ENCODE peak calls at places on chromosomes 1 and 21, in four cellular contexts. O, Z, A and F are unnamed samples.

GRCh38 chr1:233088613-233089012 is 138.2 kb downstream of the NTPCR start:
- DNase-seq in O (no peak), Z (no peak), A (no peak), F (no peak)

GRCh38 chr1:207752456-207753132 is 740 bp downstream of the CD46 start:
- DNase-seq in O (peak), Z (peak), A (no peak), F (peak)

GRCh38 chr1:110548381-110548780 is 29.4 kb upstream of the KCNA10 start:
- DNase-seq in O (no peak), Z (no peak), A (no peak), F (no peak)

GRCh38 chr1:210598135-210598652 is 269.5 kb downstream of the HHAT start:
- DNase-seq in O (no peak), Z (peak), A (no peak), F (no peak)

GRCh38 chr1:101081496-101082282 is 56.1 kb upstream of the DPH5 start:
- DNase-seq in O (no peak), Z (no peak), A (no peak), F (peak)

GRCh38 chr1:62299426-62300200 is 19.6 kb downstream of the KANK4 start:
- DNase-seq in O (no peak), Z (no peak), A (no peak), F (no peak)

GRCh38 chr1:230501845-230502244 is 75.7 kb upstream of the PGBD5 start:
- DNase-seq in O (no peak), Z (no peak), A (no peak), F (no peak)

GRCh38 chr1:21804536-21804935 is 7.5 kb upstream of the LDLRAD2 start:
- DNase-seq in O (no peak), Z (no peak), A (no peak), F (no peak)

GRCh38 chr1:191483997-191484396 is 674.3 kb upstream of the RGS18 start:
- DNase-seq in O (no peak), Z (no peak), A (no peak), F (no peak)

GRCh38 chr1:6785721-6786505 is 659 bp downstream of the CAMTA1 start:
- DNase-seq in O (peak), Z (peak), A (peak), F (peak)

GRCh38 chr1:176954242-176954641 is 210.3 kb downstream of the ASTN1 start:
- DNase-seq in O (no peak), Z (no peak), A (no peak), F (no peak)

GRCh38 chr1:89523597-89524368 is 846 bp upstream of the LRRC8B start:
- DNase-seq in O (peak), Z (peak), A (peak), F (no peak)

GRCh38 chr1:150708595-150708994 is 11.6 kb upstream of the GOLPH3L start:
- DNase-seq in O (no peak), Z (no peak), A (no peak), F (no peak)

GRCh38 chr1:109657970-109658369 is 2.1 kb downstream of the GSTM4 start:
- DNase-seq in O (no peak), Z (no peak), A (no peak), F (no peak)

GRCh38 chr1:96596226-96596625 is 125.4 kb upstream of the PTBP2 start:
- DNase-seq in O (peak), Z (no peak), A (no peak), F (no peak)
- TF ChIP-seq CTCF in O (no peak), Z (no peak), A (peak), F (no peak)

GRCh38 chr1:43531453-43531905 is 796 bp downstream of the PTPRF start:
- DNase-seq in O (no peak), Z (no peak), A (no peak), F (no peak)

GRCh38 chr1:43533615-43534014 is 2.9 kb downstream of the PTPRF start:
- DNase-seq in O (peak), Z (no peak), A (no peak), F (no peak)

GRCh38 chr1:43531906-43532584 is 1.4 kb downstream of the PTPRF start:
- DNase-seq in O (peak), Z (no peak), A (no peak), F (no peak)

GRCh38 chr1:43534256-43534655 is 3.6 kb downstream of the PTPRF start:
- DNase-seq in O (no peak), Z (no peak), A (no peak), F (no peak)

DNA sequence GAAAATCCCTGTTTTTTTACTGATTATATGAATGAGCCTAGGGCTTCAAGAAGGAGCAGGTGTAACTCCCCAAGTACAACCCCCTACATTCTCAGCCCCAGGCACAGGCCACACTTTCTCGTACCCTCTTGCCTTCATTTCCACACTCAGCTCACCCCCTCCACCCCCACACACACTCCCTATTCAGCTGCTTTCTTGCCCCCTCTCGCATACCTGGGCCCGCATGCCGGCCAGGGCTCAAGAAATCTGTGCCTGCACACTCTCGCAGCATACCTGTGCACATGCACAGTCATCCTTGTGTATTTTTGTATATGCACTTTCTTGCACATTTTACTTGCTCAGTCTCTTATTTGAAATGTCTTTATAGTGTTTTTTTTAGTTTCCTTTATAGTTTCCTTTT is 2.0 kb downstream of the PTPRF start:
- DNase-seq in O (no peak), Z (no peak), A (no peak), F (no peak)
- H3K27ac ChIP-seq in O (no peak), Z (peak), A (no peak), F (no peak)

GRCh38 chr1:59976194-59977074 is 49.9 kb upstream of the CYP2J2 start:
- DNase-seq in O (peak), Z (peak), A (peak), F (peak)

GRCh38 chr1:59979551-59980070 is 53.0 kb upstream of the CYP2J2 start:
- DNase-seq in O (no peak), Z (no peak), A (no peak), F (no peak)

GRCh38 chr1:59973719-59974118 is 47.1 kb upstream of the CYP2J2 start:
- DNase-seq in O (no peak), Z (no peak), A (no peak), F (no peak)

GRCh38 chr1:59978026-59978425 is 51.5 kb upstream of the CYP2J2 start:
- DNase-seq in O (no peak), Z (no peak), A (no peak), F (no peak)

DNA sequence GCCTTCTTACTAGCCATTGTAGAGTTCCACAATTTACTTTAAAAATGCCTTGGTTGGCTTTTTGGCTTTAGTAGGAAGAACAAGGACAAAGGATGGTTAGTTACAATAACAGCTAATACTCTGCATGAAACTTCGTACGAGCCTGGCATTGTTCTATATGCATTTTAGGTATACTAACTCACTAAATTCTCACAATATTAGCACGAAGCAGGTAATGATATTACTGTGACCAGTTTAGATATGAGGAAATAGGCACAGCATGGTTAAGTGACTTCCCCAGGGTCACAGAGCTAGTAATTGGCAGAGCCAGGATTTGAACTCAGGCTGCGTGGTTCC is 50.5 kb upstream of the CYP2J2 start:
- DNase-seq in O (no peak), Z (no peak), A (no peak), F (no peak)
- TF ChIP-seq CTCF in O (no peak), Z (no peak), A (no peak), F (peak)

GRCh38 chr1:66291047-66291864 is 242.7 kb upstream of the SGIP1 start:
- DNase-seq in O (no peak), Z (no peak), A (no peak), F (no peak)
- H3K27ac ChIP-seq in O (no peak), Z (no peak), A (no peak), F (no peak)

GRCh38 chr21:46157396-46157986 is 2.1 kb upstream of the FTCD start:
- DNase-seq in O (no peak), Z (peak), A (no peak), F (no peak)

GRCh38 chr21:46159841-46160562 is 4.6 kb upstream of the FTCD start:
- DNase-seq in O (peak), Z (no peak), A (no peak), F (no peak)

GRCh38 chr21:46159390-46159789 is 4.0 kb upstream of the FTCD start:
- DNase-seq in O (peak), Z (no peak), A (no peak), F (no peak)

GRCh38 chr21:46157987-46158451 is 2.6 kb upstream of the FTCD start:
- DNase-seq in O (peak), Z (peak), A (no peak), F (no peak)

DNA sequence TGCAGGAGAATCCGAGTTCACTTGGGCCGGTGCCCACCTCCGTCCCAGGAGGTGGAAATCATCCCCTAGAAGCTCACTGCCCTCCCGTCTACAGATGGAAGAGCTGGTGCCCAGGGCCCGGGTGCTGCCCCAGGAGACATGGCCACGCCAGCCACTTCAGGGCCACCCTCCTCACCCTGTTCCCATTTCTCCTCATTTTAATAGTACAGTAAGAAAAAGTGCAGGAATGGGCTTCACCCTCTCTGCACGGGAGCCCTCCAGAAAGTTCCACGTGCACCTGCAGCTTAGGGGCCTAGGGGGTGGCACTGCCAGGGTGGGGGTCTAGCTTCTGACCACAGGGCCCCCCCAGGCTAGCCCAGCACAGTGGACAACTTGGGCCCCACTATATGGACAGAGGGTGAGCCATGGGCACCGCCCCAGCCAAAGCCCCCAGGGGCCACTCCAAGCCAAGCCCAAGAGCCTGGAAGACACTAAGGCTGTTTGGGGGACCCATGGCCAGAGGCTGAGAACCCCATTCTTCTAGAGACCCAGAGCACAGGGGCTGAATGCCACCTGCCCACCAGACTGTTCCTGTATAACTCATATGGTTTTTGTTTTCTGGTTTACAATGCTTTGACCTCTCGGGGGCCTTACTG is 3.4 kb upstream of the FTCD start:
- DNase-seq in O (no peak), Z (peak), A (no peak), F (no peak)
- TF ChIP-seq CTCF in O (no peak), Z (no peak), A (no peak), F (no peak)

DNA sequence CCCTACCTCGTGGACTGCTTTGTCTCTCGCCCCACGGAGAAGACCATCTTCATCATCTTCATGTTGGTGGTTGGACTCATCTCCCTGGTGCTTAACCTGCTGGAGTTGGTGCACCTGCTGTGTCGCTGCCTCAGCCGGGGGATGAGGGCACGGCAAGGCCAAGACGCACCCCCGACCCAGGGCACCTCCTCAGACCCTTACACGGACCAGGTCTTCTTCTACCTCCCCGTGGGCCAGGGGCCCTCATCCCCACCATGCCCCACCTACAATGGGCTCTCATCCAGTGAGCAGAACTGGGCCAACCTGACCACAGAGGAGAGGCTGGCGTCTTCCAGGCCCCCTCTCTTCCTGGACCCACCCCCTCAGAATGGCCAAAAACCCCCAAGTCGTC is 2.0 kb downstream of the GJA4 start:
- DNase-seq in O (peak), Z (no peak), A (no peak), F (no peak)
- H3K27ac ChIP-seq in O (no peak), Z (peak), A (peak), F (no peak)

GRCh38 chr1:171929121-171929520 is 87.8 kb downstream of the DNM3 start:
- DNase-seq in O (no peak), Z (no peak), A (no peak), F (no peak)
- TF ChIP-seq CTCF in O (no peak), Z (no peak), A (no peak), F (no peak)

GRCh38 chr1:226751214-226751613 is 12.1 kb upstream of the ITPKB start:
- DNase-seq in O (no peak), Z (no peak), A (no peak), F (no peak)
- H3K27ac ChIP-seq in O (no peak), Z (no peak), A (no peak), F (no peak)

DNA sequence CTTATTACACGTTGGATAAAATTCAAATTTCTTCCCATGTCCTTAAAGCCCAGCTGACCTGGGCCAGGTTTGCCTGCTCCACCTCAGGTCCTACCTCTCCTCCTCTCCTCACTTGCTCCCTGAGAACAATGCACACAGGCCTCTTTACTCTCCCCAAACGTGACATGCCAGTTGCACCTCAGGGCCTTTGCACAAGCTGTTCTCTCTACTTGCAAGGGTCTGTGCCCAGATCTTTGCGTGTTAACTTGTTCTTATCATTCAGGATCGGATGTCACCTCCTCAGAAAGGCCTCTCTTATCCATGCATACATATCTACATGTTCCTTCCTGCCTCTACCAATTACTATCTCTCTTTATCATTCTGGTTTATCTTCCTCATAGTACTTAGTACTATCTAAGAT is 14.7 kb upstream of the LEFTY1 start:
- DNase-seq in O (no peak), Z (no peak), A (no peak), F (no peak)
- TF ChIP-seq CTCF in O (no peak), Z (no peak), A (no peak), F (no peak)

GRCh38 chr21:45299026-45299863 is 11.6 kb upstream of the POFUT2 start:
- DNase-seq in O (peak), Z (no peak), A (peak), F (no peak)
- H3K27ac ChIP-seq in O (peak), Z (peak), A (peak), F (no peak)